ENCODE peak calls at places on chromosomes 2 and 18, in ten cellular contexts. One of them, this sample, is unnamed.

GRCh38 chr2:17614174-17614573 is 73.7 kb downstream of the VSNL1 start:
- DNase-seq in ovary: no peak
- DNase-seq in OCI-LY7: no peak
- DNase-seq in endothelial cell: no peak
- DNase-seq in AG09309: no peak
- DNase-seq in foreskin keratinocyte: no peak
- DNase-seq in RWPE1: no peak
- DNase-seq in HFFc6: no peak
- DNase-seq in endodermal cell: peak
- DNase-seq in fibroblast of mammary gland: no peak
- DNase-seq in this sample: no peak

GRCh38 chr2:216315817-216316603 is 56.3 kb downstream of the MARCHF4 start:
- DNase-seq in RWPE1: peak
- DNase-seq in OCI-LY7: no peak
- DNase-seq in endothelial cell: no peak
- DNase-seq in ovary: no peak
- DNase-seq in endodermal cell: peak
- DNase-seq in foreskin keratinocyte: peak
- DNase-seq in HFFc6: peak
- DNase-seq in AG09309: no peak
- DNase-seq in fibroblast of mammary gland: peak
- DNase-seq in this sample: no peak

GRCh38 chr2:43754180-43754579 is 19.7 kb upstream of the DYNC2LI1 start:
- DNase-seq in endodermal cell: no peak
- DNase-seq in foreskin keratinocyte: no peak
- DNase-seq in RWPE1: no peak
- DNase-seq in endothelial cell: no peak
- DNase-seq in AG09309: no peak
- DNase-seq in HFFc6: no peak
- DNase-seq in OCI-LY7: no peak
- DNase-seq in fibroblast of mammary gland: no peak
- DNase-seq in ovary: no peak
- DNase-seq in this sample: no peak

GRCh38 chr2:120448427-120448826 is 102.5 kb downstream of the INHBB start:
- DNase-seq in endothelial cell: no peak
- DNase-seq in RWPE1: no peak
- DNase-seq in OCI-LY7: no peak
- DNase-seq in fibroblast of mammary gland: no peak
- DNase-seq in endodermal cell: no peak
- DNase-seq in HFFc6: no peak
- DNase-seq in foreskin keratinocyte: no peak
- DNase-seq in ovary: no peak
- DNase-seq in AG09309: no peak
- DNase-seq in this sample: no peak

GRCh38 chr2:133972786-133973185 is 281.1 kb upstream of the MGAT5 start:
- DNase-seq in foreskin keratinocyte: no peak
- DNase-seq in HFFc6: peak
- DNase-seq in fibroblast of mammary gland: peak
- DNase-seq in endothelial cell: no peak
- DNase-seq in AG09309: peak
- DNase-seq in RWPE1: no peak
- DNase-seq in OCI-LY7: no peak
- DNase-seq in endodermal cell: peak
- DNase-seq in ovary: no peak
- DNase-seq in this sample: no peak

GRCh38 chr2:164896634-164897033 is 55.0 kb upstream of the COBLL1 start:
- DNase-seq in endodermal cell: no peak
- DNase-seq in foreskin keratinocyte: peak
- DNase-seq in AG09309: no peak
- DNase-seq in HFFc6: peak
- DNase-seq in fibroblast of mammary gland: peak
- DNase-seq in ovary: no peak
- DNase-seq in OCI-LY7: no peak
- DNase-seq in RWPE1: peak
- DNase-seq in endothelial cell: no peak
- DNase-seq in this sample: no peak

GRCh38 chr2:109475531-109476210 is 138.1 kb downstream of the SEPTIN10 start:
- DNase-seq in AG09309: peak
- DNase-seq in foreskin keratinocyte: peak
- DNase-seq in RWPE1: peak
- DNase-seq in endodermal cell: no peak
- DNase-seq in endothelial cell: no peak
- DNase-seq in OCI-LY7: no peak
- DNase-seq in fibroblast of mammary gland: peak
- DNase-seq in ovary: no peak
- DNase-seq in HFFc6: peak
- DNase-seq in this sample: no peak

GRCh38 chr18:46335551-46336059 is 231.4 kb downstream of the HAUS1 start:
- DNase-seq in fibroblast of mammary gland: peak
- DNase-seq in ovary: no peak
- DNase-seq in AG09309: no peak
- DNase-seq in RWPE1: peak
- DNase-seq in OCI-LY7: no peak
- DNase-seq in foreskin keratinocyte: no peak
- DNase-seq in endodermal cell: peak
- DNase-seq in HFFc6: no peak
- DNase-seq in endothelial cell: no peak
- DNase-seq in this sample: no peak

GRCh38 chr18:13301691-13302469 is 83.3 kb downstream of the LDLRAD4 start:
- DNase-seq in fibroblast of mammary gland: no peak
- DNase-seq in AG09309: no peak
- DNase-seq in RWPE1: no peak
- DNase-seq in OCI-LY7: no peak
- DNase-seq in foreskin keratinocyte: no peak
- DNase-seq in HFFc6: no peak
- DNase-seq in endodermal cell: no peak
- DNase-seq in ovary: no peak
- DNase-seq in endothelial cell: no peak
- DNase-seq in this sample: no peak

GRCh38 chr18:59861009-59861408 is 38.8 kb upstream of the PMAIP1 start:
- DNase-seq in RWPE1: no peak
- DNase-seq in OCI-LY7: no peak
- DNase-seq in endothelial cell: no peak
- DNase-seq in HFFc6: peak
- DNase-seq in fibroblast of mammary gland: peak
- DNase-seq in endodermal cell: no peak
- DNase-seq in AG09309: no peak
- DNase-seq in foreskin keratinocyte: no peak
- DNase-seq in ovary: no peak
- DNase-seq in this sample: no peak

GRCh38 chr2:43609304-43609883 is 13.6 kb upstream of the THADA start:
- DNase-seq in endothelial cell: peak
- DNase-seq in RWPE1: peak
- DNase-seq in endodermal cell: peak
- DNase-seq in foreskin keratinocyte: no peak
- DNase-seq in HFFc6: peak
- DNase-seq in fibroblast of mammary gland: peak
- DNase-seq in AG09309: no peak
- DNase-seq in ovary: peak
- DNase-seq in OCI-LY7: peak
- DNase-seq in this sample: peak

DNA sequence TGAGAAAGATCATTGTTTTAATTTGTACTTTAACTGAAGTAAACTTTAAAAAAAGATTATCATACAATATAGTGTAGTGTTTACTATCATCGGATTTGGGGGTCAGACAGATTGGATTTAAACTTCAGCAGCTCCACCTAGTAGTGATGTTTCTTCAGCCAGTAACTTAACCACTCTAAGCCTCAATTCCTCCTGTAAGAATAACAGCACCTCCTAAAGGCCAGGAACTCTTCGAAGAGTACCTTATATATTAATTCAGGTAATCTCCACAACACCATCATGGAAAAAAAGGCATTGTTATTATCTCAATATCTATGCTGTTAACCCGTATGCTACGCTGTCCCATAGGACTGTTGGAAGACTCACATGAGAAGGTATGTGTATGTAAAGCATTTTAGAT is 69.0 kb upstream of the DLGAP1 start:
- DNase-seq in RWPE1: no peak
- DNase-seq in endothelial cell: no peak
- DNase-seq in ovary: no peak
- DNase-seq in foreskin keratinocyte: no peak
- DNase-seq in AG09309: no peak
- DNase-seq in HFFc6: no peak
- DNase-seq in OCI-LY7: no peak
- DNase-seq in fibroblast of mammary gland: no peak
- DNase-seq in endodermal cell: no peak
- DNase-seq in this sample: no peak
- TF ChIP-seq CTCF in RWPE1: no peak
- TF ChIP-seq CTCF in endothelial cell: no peak
- TF ChIP-seq CTCF in ovary: no peak
- TF ChIP-seq CTCF in foreskin keratinocyte: no peak
- TF ChIP-seq CTCF in AG09309: no peak
- TF ChIP-seq CTCF in HFFc6: no peak
- TF ChIP-seq CTCF in OCI-LY7: no peak
- TF ChIP-seq CTCF in fibroblast of mammary gland: no peak
- TF ChIP-seq CTCF in endodermal cell: peak
- TF ChIP-seq CTCF in this sample: no peak

DNA sequence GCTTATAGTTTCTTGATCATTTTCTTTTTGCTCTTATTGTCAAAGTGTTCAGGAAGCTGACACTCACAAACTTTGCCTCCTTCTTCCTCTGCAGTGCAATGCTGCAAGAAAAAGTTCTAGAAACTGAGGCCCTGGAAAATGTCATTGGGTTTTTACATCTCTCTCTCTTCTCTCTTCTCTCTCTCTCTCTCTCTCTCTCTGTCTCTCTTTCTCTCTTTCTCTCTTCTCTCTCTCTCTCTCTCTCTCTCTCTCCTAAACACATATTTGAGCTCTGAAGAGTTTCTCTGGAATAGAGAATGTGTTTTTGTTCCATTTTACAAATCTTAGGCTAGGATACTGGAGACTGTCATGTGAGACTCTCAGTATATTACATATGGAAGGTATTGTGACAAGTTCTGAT is 41.6 kb upstream of the EHBP1 start:
- DNase-seq in AG09309: no peak
- DNase-seq in fibroblast of mammary gland: no peak
- DNase-seq in HFFc6: no peak
- DNase-seq in ovary: no peak
- DNase-seq in endodermal cell: no peak
- DNase-seq in OCI-LY7: no peak
- DNase-seq in foreskin keratinocyte: no peak
- DNase-seq in RWPE1: no peak
- DNase-seq in endothelial cell: no peak
- DNase-seq in this sample: no peak
- TF ChIP-seq CTCF in AG09309: no peak
- TF ChIP-seq CTCF in fibroblast of mammary gland: no peak
- TF ChIP-seq CTCF in HFFc6: no peak
- TF ChIP-seq CTCF in ovary: no peak
- TF ChIP-seq CTCF in endodermal cell: no peak
- TF ChIP-seq CTCF in OCI-LY7: no peak
- TF ChIP-seq CTCF in foreskin keratinocyte: no peak
- TF ChIP-seq CTCF in RWPE1: no peak
- TF ChIP-seq CTCF in endothelial cell: no peak
- TF ChIP-seq CTCF in this sample: no peak

DNA sequence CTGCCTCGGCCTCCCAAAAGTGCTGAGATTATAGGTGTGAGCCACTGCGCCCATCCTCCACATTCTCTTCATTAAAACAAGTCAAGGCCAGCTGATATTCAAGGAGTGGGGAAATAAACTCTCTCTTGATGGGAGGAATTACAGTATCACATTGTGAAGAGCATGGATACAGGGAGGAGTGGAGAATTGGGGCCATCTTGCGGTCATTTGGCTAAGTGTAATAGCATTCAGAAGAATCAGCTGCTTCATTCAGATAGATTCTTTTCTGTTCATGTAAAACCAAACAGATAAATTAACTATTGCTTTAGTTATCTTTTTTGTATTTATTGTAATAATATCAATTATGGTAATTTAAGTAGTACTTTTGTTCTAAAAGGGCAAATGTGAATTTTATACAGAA is 156.3 kb downstream of the UBR3 start:
- DNase-seq in OCI-LY7: no peak
- DNase-seq in RWPE1: no peak
- DNase-seq in fibroblast of mammary gland: peak
- DNase-seq in foreskin keratinocyte: no peak
- DNase-seq in endodermal cell: peak
- DNase-seq in ovary: no peak
- DNase-seq in endothelial cell: no peak
- DNase-seq in AG09309: no peak
- DNase-seq in HFFc6: no peak
- DNase-seq in this sample: no peak
- TF ChIP-seq CTCF in OCI-LY7: no peak
- TF ChIP-seq CTCF in RWPE1: no peak
- TF ChIP-seq CTCF in fibroblast of mammary gland: peak
- TF ChIP-seq CTCF in foreskin keratinocyte: no peak
- TF ChIP-seq CTCF in endodermal cell: peak
- TF ChIP-seq CTCF in ovary: no peak
- TF ChIP-seq CTCF in endothelial cell: no peak
- TF ChIP-seq CTCF in AG09309: peak
- TF ChIP-seq CTCF in HFFc6: no peak
- TF ChIP-seq CTCF in this sample: no peak

GRCh38 chr18:48342588-48342987 is 66.6 kb downstream of the ZBTB7C start:
- DNase-seq in endodermal cell: no peak
- DNase-seq in ovary: no peak
- DNase-seq in fibroblast of mammary gland: no peak
- DNase-seq in AG09309: no peak
- DNase-seq in endothelial cell: no peak
- DNase-seq in RWPE1: no peak
- DNase-seq in HFFc6: no peak
- DNase-seq in foreskin keratinocyte: no peak
- DNase-seq in OCI-LY7: no peak
- DNase-seq in this sample: no peak

GRCh38 chr18:48347756-48348326 is 61.3 kb downstream of the ZBTB7C start:
- DNase-seq in OCI-LY7: no peak
- DNase-seq in fibroblast of mammary gland: no peak
- DNase-seq in RWPE1: no peak
- DNase-seq in ovary: no peak
- DNase-seq in foreskin keratinocyte: no peak
- DNase-seq in AG09309: no peak
- DNase-seq in HFFc6: no peak
- DNase-seq in endothelial cell: no peak
- DNase-seq in endodermal cell: peak
- DNase-seq in this sample: no peak

GRCh38 chr18:48348739-48349138 is 60.4 kb downstream of the ZBTB7C start:
- DNase-seq in HFFc6: no peak
- DNase-seq in ovary: no peak
- DNase-seq in AG09309: no peak
- DNase-seq in endodermal cell: peak
- DNase-seq in endothelial cell: no peak
- DNase-seq in foreskin keratinocyte: no peak
- DNase-seq in RWPE1: no peak
- DNase-seq in fibroblast of mammary gland: no peak
- DNase-seq in OCI-LY7: no peak
- DNase-seq in this sample: no peak

GRCh38 chr18:48342125-48342524 is 67.1 kb downstream of the ZBTB7C start:
- DNase-seq in HFFc6: no peak
- DNase-seq in foreskin keratinocyte: no peak
- DNase-seq in fibroblast of mammary gland: no peak
- DNase-seq in ovary: no peak
- DNase-seq in endothelial cell: no peak
- DNase-seq in AG09309: no peak
- DNase-seq in RWPE1: no peak
- DNase-seq in OCI-LY7: no peak
- DNase-seq in endodermal cell: no peak
- DNase-seq in this sample: no peak

DNA sequence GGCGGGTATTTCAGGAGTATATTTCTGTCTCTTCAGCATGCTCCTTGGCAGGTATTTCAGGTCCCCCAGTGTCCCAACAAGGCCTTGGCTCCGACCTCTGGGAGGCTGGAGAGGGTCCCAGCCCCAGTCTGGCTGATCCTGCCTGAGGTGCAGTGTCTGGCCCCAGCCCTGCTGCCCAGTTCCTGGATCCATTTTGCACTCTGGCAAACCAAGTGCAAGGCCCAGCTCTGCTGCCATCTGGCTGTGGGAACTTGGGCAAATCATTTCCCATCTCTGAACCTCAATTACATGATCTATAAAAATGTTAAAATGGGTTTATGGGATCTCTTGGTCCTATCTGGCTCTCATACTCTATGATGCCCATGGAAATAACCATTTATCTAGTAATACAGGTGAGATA is 63.6 kb downstream of the ZBTB7C start:
- DNase-seq in fibroblast of mammary gland: peak
- DNase-seq in HFFc6: peak
- DNase-seq in AG09309: no peak
- DNase-seq in ovary: no peak
- DNase-seq in endodermal cell: peak
- DNase-seq in endothelial cell: no peak
- DNase-seq in RWPE1: peak
- DNase-seq in foreskin keratinocyte: no peak
- DNase-seq in OCI-LY7: no peak
- DNase-seq in this sample: no peak
- TF ChIP-seq CTCF in fibroblast of mammary gland: peak
- TF ChIP-seq CTCF in HFFc6: peak
- TF ChIP-seq CTCF in AG09309: peak
- TF ChIP-seq CTCF in ovary: no peak
- TF ChIP-seq CTCF in endodermal cell: peak
- TF ChIP-seq CTCF in endothelial cell: no peak
- TF ChIP-seq CTCF in RWPE1: peak
- TF ChIP-seq CTCF in foreskin keratinocyte: peak
- TF ChIP-seq CTCF in OCI-LY7: peak
- TF ChIP-seq CTCF in this sample: no peak

This sample was measured in GM10248.